ENCODE peak calls at places on chromosomes 6 and 20, in four cellular contexts. W is GM12878, S is K562, I is HepG2. N is an unnamed sample.

GRCh38 chr6:48389146-48390043 is 278.4 kb upstream of the PTCHD4 start:
- DNase-seq in W (no peak), S (no peak), I (no peak), N (no peak)

GRCh38 chr6:12311106-12311505 is 20.9 kb downstream of the EDN1 start:
- DNase-seq in W (no peak), S (no peak), I (no peak), N (no peak)

GRCh38 chr6:52574709-52575489 is 2.0 kb downstream of the TRAM2 start:
- DNase-seq in W (peak; percentile 36), S (peak; percentile 52), I (no peak), N (no peak)

GRCh38 chr6:169813969-169814368 is 62.5 kb downstream of the ERMARD start:
- DNase-seq in W (no peak), S (no peak), I (no peak), N (no peak)

GRCh38 chr20:37945034-37945660 is 42.2 kb downstream of the VSTM2L start:
- DNase-seq in W (no peak), S (no peak), I (no peak), N (no peak)

GRCh38 chr6:108904731-108905130 is 56.5 kb downstream of the ARMC2 start:
- DNase-seq in W (peak; percentile 55), S (no peak), I (peak; percentile 26), N (no peak)

GRCh38 chr6:150212745-150213144 is 69.9 kb downstream of the PPP1R14C start:
- DNase-seq in W (no peak), S (no peak), I (no peak), N (no peak)

GRCh38 chr20:1526896-1527295 is 30.6 kb downstream of the SIRPD start:
- DNase-seq in W (no peak), S (no peak), I (no peak), N (no peak)

GRCh38 chr20:63490416-63490815 is 8.5 kb downstream of the EEF1A2 start:
- DNase-seq in W (no peak), S (no peak), I (peak; percentile 27), N (no peak)

GRCh38 chr20:17936306-17936790 is 32.2 kb downstream of the SNX5 start:
- DNase-seq in W (no peak), S (no peak), I (no peak), N (no peak)

GRCh38 chr6:122049341-122049740 is 350.1 kb upstream of the HSF2 start:
- DNase-seq in W (no peak), S (no peak), I (no peak), N (peak; percentile 18)

GRCh38 chr20:45098096-45098773 is 2.7 kb downstream of the KCNS1 start:
- DNase-seq in W (no peak), S (no peak), I (no peak), N (peak; percentile 81)

GRCh38 chr6:158028876-158029275 is 47.2 kb downstream of the SYNJ2 start:
- DNase-seq in W (no peak), S (no peak), I (no peak), N (no peak)

GRCh38 chr20:56995635-56996075 is 270.8 kb downstream of the BMP7 start:
- DNase-seq in W (no peak), S (peak; percentile 60), I (peak; percentile 23), N (peak; percentile 78)

GRCh38 chr6:152458648-152459047 is 178.5 kb downstream of the SYNE1 start:
- DNase-seq in W (no peak), S (no peak), I (no peak), N (no peak)

GRCh38 chr20:56554869-56555268 is 21.8 kb downstream of the FAM209B start:
- DNase-seq in W (peak; percentile 83), S (peak; percentile 61), I (peak; percentile 92), N (no peak)

GRCh38 chr6:80472276-80472675 is 365.8 kb downstream of the BCKDHB start:
- DNase-seq in W (no peak), S (no peak), I (no peak), N (no peak)

GRCh38 chr6:53543341-53544010 is 1.4 kb downstream of the GCLC start:
- DNase-seq in W (no peak), S (no peak), I (no peak), N (no peak)

GRCh38 chr6:8180327-8181161 is 78.2 kb upstream of the EEF1E1 start:
- DNase-seq in W (no peak), S (no peak), I (no peak), N (no peak)

GRCh38 chr20:59836768-59837167 is 96.7 kb downstream of the SYCP2 start:
- DNase-seq in W (no peak), S (no peak), I (no peak), N (no peak)

GRCh38 chr6:159836294-159837140 is 36.4 kb downstream of the PNLDC1 start:
- DNase-seq in W (no peak), S (no peak), I (no peak), N (no peak)

GRCh38 chr6:39901670-39902069 is 32.6 kb downstream of the MOCS1 start:
- DNase-seq in W (no peak), S (no peak), I (no peak), N (no peak)

GRCh38 chr20:33233129-33233774 is 2.5 kb upstream of the BPIFA1 start:
- DNase-seq in W (no peak), S (no peak), I (peak; percentile 21), N (peak; percentile 53)

DNA sequence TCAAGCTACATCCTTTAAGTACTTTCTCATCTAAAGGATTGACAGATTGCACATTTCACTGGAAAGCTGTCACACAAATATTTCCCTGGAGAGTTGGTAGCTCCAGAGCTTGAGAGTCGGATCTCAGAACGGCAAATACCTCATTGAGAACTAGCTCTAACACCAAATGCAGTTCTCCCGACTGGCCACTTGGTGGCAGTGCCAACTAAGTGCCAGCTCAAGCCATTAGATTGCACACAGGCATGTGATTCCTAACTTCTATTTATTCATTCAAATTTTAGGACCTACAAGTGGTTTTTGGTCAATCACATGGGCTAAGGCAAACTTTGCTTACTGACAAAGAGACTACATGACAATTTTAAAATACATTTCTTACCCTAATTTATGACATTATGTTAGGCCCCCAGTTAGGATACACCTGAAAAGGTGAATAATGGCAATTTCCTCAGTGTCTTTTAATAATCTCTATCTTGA is 7.9 kb upstream of the MCHR2 start:
- DNase-seq in W (no peak), S (peak; percentile 52), I (peak; percentile 24), N (peak; percentile 48)
- TF ChIP-seq MAX in W (no peak), S (no peak), I (no peak), N (no peak)

DNA sequence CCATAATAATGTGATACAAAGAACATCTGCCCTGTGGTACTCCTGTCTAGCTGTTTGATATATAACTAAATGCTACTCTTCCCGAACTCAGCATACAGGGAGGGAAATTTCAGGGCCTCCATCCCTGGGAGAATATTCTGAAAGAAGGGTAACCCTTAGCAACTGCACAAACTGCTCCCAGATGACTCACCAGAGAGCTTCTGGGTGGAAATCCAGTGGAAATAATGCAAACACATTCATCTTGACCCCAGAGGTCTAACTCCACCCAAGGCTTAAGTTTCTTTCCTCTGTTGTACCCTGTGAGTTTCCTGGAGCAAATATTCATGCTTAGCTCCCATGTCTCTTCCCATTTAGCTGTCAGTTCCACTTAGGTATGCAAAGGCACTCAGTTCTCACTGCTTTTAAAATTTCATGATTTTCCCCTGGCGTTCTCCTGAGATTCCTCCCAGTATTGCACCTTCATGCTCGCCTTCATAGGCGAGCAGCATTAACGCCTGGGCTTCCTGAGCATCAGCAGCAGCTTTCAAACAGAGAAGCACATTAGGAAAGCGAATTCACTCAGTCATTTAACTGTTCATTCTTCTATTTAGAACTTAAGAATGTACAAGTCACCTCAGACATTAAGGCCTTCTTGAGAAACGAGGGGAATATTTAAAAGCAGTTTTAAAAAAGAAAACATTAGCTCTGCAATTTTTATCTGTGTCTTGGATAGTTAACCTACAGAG is 43.8 kb upstream of the LAMA4 start:
- DNase-seq in W (no peak), S (no peak), I (no peak), N (no peak)
- TF ChIP-seq NR2C2 in W (no peak), S (no peak), I (no peak), N (no peak)

DNA sequence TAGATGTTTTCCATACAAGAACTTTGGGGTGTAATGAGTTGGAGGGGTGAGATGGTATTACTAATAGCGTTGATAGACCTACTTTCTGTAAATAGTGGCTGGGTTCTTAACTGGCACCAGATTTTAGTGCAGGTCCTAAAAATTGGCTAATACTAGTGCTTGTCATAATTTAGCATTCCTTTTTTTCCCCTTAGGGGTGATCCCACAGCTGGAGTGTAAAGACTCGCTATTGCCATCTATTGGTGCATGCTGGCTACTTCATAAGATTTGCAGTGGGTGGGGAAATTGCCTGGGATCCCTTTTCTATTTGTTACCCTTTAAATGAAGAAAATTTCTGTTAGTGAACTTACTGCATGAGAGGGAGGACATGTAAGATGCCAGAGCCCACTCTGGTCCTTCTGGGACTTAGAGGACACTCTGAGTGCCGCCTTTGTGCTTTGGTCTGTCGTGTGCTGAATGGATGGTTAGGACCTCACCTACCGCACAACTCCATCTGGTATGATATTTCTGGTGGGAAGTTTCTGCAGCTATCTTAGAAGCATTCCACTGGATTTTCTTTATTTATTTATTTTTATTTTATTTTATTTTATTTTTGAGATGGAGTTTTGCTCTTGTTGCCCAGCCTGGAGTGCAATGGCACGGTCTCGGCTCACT is 195.5 kb downstream of the JARID2 start:
- DNase-seq in W (no peak), S (peak; percentile 50), I (peak; percentile 65), N (peak; percentile 42)
- TF ChIP-seq MAX in W (no peak), S (no peak), I (no peak), N (no peak)

DNA sequence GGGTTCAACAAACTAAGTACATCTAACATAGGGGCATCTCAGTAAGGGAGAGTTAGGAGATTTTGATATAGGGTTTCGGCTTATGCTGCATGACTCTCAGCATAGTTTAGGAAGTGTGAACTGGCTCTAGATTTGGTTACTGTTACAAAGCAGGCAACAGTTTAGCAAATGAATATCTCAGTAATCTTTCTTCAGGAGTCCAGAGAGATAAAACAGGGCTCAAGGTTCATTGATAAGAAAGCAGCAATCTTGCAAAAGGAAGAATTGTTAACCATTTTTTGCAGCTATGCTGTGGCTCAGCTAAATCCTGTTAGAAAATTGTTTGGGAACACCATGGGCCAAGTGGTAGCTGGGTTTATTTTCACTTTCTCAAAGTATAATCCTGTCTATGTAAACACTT is 161.3 kb downstream of the MEI4 start:
- DNase-seq in W (no peak), S (no peak), I (no peak), N (no peak)
- TF ChIP-seq NR2C2 in W (no peak), S (no peak), I (no peak), N (no peak)

GRCh38 chr6:148561629-148562028 is 185.2 kb upstream of the UST start:
- DNase-seq in W (no peak), S (no peak), I (no peak), N (no peak)

GRCh38 chr6:148563066-148563465 is 183.8 kb upstream of the UST start:
- DNase-seq in W (no peak), S (no peak), I (peak; percentile 53), N (no peak)

GRCh38 chr6:148556415-148556814 is 190.4 kb upstream of the UST start:
- DNase-seq in W (no peak), S (no peak), I (no peak), N (no peak)

GRCh38 chr6:148559848-148560433 is 186.9 kb upstream of the UST start:
- DNase-seq in W (no peak), S (peak; percentile 89), I (peak; percentile 39), N (peak; percentile 85)

DNA sequence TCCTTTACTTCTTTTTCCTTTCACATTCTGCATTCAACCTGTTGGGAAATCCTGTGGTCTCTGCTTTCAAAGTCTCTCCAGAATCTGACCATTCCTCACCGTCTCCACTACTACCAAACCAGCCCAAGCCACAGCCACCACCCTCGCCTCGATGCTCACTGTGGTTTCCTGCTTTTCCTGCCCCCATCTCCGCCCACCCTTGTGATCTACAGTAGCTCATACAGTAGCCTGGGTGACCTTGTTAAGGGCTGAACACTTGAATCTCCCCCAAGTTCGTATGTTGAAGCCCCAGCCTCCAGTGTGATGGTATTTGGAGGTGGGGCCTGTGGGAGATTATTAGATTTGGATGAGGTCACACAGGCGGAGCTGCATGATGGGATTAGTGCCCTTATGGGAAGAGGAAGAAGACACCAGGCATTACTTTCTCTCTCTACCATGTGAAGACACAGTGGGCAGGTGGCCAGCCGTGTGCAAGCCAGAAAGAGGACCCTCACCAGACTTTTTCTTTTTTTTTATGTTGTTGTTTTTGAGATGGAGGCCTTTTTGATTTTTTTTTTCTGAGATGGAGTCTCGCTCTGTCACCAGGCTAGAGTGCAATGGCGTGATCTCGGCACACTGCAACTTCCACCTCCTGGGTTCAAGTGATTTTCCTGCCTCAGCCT is 188.9 kb upstream of the UST start:
- DNase-seq in W (no peak), S (no peak), I (no peak), N (no peak)
- TF ChIP-seq MAX in W (no peak), S (no peak), I (no peak), N (no peak)